ENCODE peak calls at places on chromosomes 11 and 22, in five cellular contexts. One of them, this sample, is unnamed.

GRCh38 chr11:57527056-57527631 is 3.4 kb downstream of the TIMM10 start:
- DNase-seq in NB4: peak
- DNase-seq in heart left ventricle: peak
- DNase-seq in HCT116: peak
- DNase-seq in fibroblast of lung: peak
- DNase-seq in this sample: peak

GRCh38 chr11:46240371-46240770 is 37.1 kb upstream of the CREB3L1 start:
- DNase-seq in NB4: no peak
- DNase-seq in heart left ventricle: no peak
- DNase-seq in HCT116: no peak
- DNase-seq in fibroblast of lung: peak
- DNase-seq in this sample: no peak

GRCh38 chr11:70522261-70522612 is 123.9 kb downstream of the CTTN start:
- DNase-seq in NB4: no peak
- DNase-seq in heart left ventricle: no peak
- DNase-seq in HCT116: no peak
- DNase-seq in fibroblast of lung: no peak
- DNase-seq in this sample: no peak

GRCh38 chr11:48001438-48002021 is 21.2 kb downstream of the PTPRJ start:
- DNase-seq in NB4: no peak
- DNase-seq in heart left ventricle: no peak
- DNase-seq in HCT116: no peak
- DNase-seq in fibroblast of lung: peak
- DNase-seq in this sample: peak

GRCh38 chr22:30610299-30610698 is 3.3 kb downstream of the TCN2 start:
- DNase-seq in NB4: peak
- DNase-seq in heart left ventricle: no peak
- DNase-seq in HCT116: no peak
- DNase-seq in fibroblast of lung: no peak
- DNase-seq in this sample: no peak

GRCh38 chr11:65266210-65266609 is 4.4 kb downstream of the POLA2 start:
- DNase-seq in NB4: no peak
- DNase-seq in heart left ventricle: no peak
- DNase-seq in HCT116: no peak
- DNase-seq in fibroblast of lung: peak
- DNase-seq in this sample: no peak

GRCh38 chr22:46043816-46044717 is 67.1 kb upstream of the WNT7B start:
- DNase-seq in NB4: no peak
- DNase-seq in heart left ventricle: no peak
- DNase-seq in HCT116: no peak
- DNase-seq in fibroblast of lung: no peak
- DNase-seq in this sample: peak

GRCh38 chr11:46295312-46295995 is 18.0 kb downstream of the CREB3L1 start:
- DNase-seq in NB4: peak
- DNase-seq in heart left ventricle: peak
- DNase-seq in HCT116: no peak
- DNase-seq in fibroblast of lung: peak
- DNase-seq in this sample: peak

GRCh38 chr22:43862882-43863202 is 529 bp upstream of the SULT4A1 start:
- DNase-seq in NB4: no peak
- DNase-seq in heart left ventricle: no peak
- DNase-seq in HCT116: no peak
- DNase-seq in fibroblast of lung: no peak
- DNase-seq in this sample: no peak

GRCh38 chr11:55345306-55345705 is 2.3 kb downstream of the OR4A16 start:
- DNase-seq in NB4: no peak
- DNase-seq in heart left ventricle: no peak
- DNase-seq in HCT116: no peak
- DNase-seq in fibroblast of lung: no peak
- DNase-seq in this sample: no peak

GRCh38 chr11:67265633-67266423 is 445 bp upstream of the GRK2 start:
- DNase-seq in NB4: peak
- DNase-seq in heart left ventricle: peak
- DNase-seq in HCT116: no peak
- DNase-seq in fibroblast of lung: peak
- DNase-seq in this sample: peak

GRCh38 chr11:31657091-31657490 is 147.5 kb downstream of the ELP4 start:
- DNase-seq in NB4: no peak
- DNase-seq in heart left ventricle: no peak
- DNase-seq in HCT116: no peak
- DNase-seq in fibroblast of lung: no peak
- DNase-seq in this sample: no peak

GRCh38 chr11:94787798-94788197 is 19.6 kb downstream of the AMOTL1 start:
- DNase-seq in NB4: no peak
- DNase-seq in heart left ventricle: no peak
- DNase-seq in HCT116: no peak
- DNase-seq in fibroblast of lung: no peak
- DNase-seq in this sample: no peak

GRCh38 chr22:17265649-17266248 is 46.5 kb upstream of the ADA2 start:
- DNase-seq in NB4: no peak
- DNase-seq in heart left ventricle: no peak
- DNase-seq in HCT116: no peak
- DNase-seq in fibroblast of lung: no peak
- DNase-seq in this sample: no peak

GRCh38 chr22:17267661-17268330 is 48.6 kb upstream of the ADA2 start:
- DNase-seq in NB4: no peak
- DNase-seq in heart left ventricle: no peak
- DNase-seq in HCT116: no peak
- DNase-seq in fibroblast of lung: no peak
- DNase-seq in this sample: no peak

GRCh38 chr22:17264321-17265052 is 45.3 kb upstream of the ADA2 start:
- DNase-seq in NB4: no peak
- DNase-seq in heart left ventricle: no peak
- DNase-seq in HCT116: no peak
- DNase-seq in fibroblast of lung: peak
- DNase-seq in this sample: peak

GRCh38 chr22:17268501-17269223 is 49.4 kb upstream of the ADA2 start:
- DNase-seq in NB4: no peak
- DNase-seq in heart left ventricle: no peak
- DNase-seq in HCT116: no peak
- DNase-seq in fibroblast of lung: no peak
- DNase-seq in this sample: no peak

DNA sequence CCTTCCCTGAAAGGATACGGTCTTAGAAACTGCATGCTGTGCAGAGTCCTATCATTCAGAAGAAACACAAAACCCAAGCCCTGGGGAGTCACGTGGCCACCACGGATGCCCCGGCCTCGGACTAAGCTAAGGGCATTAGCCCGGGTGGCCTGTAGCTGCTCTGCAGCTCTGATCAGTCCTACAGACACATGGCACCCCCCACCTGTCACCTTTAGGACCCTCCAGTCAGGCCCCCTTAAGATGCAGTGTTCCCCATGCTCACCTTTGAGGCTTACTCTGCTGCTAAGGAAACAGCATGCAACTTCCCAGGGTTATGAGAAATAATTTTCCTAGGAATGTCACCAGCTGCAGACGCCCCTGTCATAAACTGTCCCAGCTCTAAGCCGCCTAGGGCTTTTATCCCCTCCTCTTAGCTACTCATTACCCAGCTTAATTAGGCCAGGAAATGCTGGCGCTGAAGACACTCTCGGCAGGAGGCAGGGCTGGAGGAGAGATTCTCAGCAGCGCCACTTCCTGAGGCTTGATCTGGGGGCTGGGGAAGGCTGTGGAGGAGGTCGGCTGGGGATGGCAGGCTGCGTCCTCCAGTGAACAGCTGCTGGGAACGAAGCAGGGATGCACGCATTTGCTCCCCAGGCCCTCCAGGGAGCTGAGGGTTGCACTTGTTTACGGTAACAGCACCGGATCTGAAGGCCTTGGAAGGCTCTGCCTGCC is 47.2 kb upstream of the ADA2 start:
- DNase-seq in NB4: peak
- DNase-seq in heart left ventricle: peak
- DNase-seq in HCT116: no peak
- DNase-seq in fibroblast of lung: no peak
- DNase-seq in this sample: no peak
- H3K4me3 ChIP-seq in NB4: no peak
- H3K4me3 ChIP-seq in heart left ventricle: no peak
- H3K4me3 ChIP-seq in HCT116: no peak
- H3K4me3 ChIP-seq in fibroblast of lung: no peak
- H3K4me3 ChIP-seq in this sample: no peak

GRCh38 chr11:125974284-125974683 is 28.4 kb downstream of the VSIG10L2 start:
- DNase-seq in NB4: no peak
- DNase-seq in heart left ventricle: no peak
- DNase-seq in HCT116: no peak
- DNase-seq in fibroblast of lung: no peak
- DNase-seq in this sample: no peak

GRCh38 chr11:125968363-125968762 is 22.5 kb downstream of the VSIG10L2 start:
- DNase-seq in NB4: peak
- DNase-seq in heart left ventricle: no peak
- DNase-seq in HCT116: no peak
- DNase-seq in fibroblast of lung: peak
- DNase-seq in this sample: no peak

GRCh38 chr11:125975634-125976033 is 29.8 kb downstream of the VSIG10L2 start:
- DNase-seq in NB4: no peak
- DNase-seq in heart left ventricle: no peak
- DNase-seq in HCT116: no peak
- DNase-seq in fibroblast of lung: no peak
- DNase-seq in this sample: no peak

GRCh38 chr11:125967515-125967914 is 21.7 kb downstream of the VSIG10L2 start:
- DNase-seq in NB4: no peak
- DNase-seq in heart left ventricle: no peak
- DNase-seq in HCT116: no peak
- DNase-seq in fibroblast of lung: no peak
- DNase-seq in this sample: no peak

DNA sequence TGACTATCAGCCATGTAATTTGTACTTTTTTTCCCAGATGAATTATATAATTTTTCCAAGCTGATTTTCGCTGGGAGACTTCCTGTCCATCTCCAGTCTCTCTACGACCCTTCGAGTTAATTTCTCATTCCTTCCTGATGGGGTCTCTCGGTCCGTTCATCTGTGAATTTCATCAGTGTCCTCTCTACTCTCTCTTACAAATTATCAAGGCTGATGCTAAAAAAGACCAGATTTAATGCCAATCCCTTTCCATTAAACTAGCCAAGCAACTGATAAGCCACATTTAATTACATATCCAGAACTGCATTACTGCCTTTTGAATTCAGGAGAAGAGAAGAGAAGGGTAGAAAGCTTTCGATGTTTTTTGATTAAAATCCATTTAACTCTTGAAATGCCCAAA is 25.8 kb downstream of the VSIG10L2 start:
- DNase-seq in NB4: no peak
- DNase-seq in heart left ventricle: no peak
- DNase-seq in HCT116: no peak
- DNase-seq in fibroblast of lung: no peak
- DNase-seq in this sample: no peak
- TF ChIP-seq CTCF in NB4: no peak
- TF ChIP-seq CTCF in heart left ventricle: peak
- TF ChIP-seq CTCF in HCT116: no peak
- TF ChIP-seq CTCF in fibroblast of lung: no peak
- TF ChIP-seq CTCF in this sample: no peak

GRCh38 chr11:75152090-75152489 is 1.2 kb downstream of the SLCO2B1 start:
- DNase-seq in NB4: no peak
- DNase-seq in heart left ventricle: no peak
- DNase-seq in HCT116: no peak
- DNase-seq in fibroblast of lung: no peak
- DNase-seq in this sample: no peak
- H3K4me3 ChIP-seq in NB4: no peak
- H3K4me3 ChIP-seq in heart left ventricle: peak
- H3K4me3 ChIP-seq in HCT116: no peak
- H3K4me3 ChIP-seq in fibroblast of lung: no peak
- H3K4me3 ChIP-seq in this sample: no peak

GRCh38 chr11:88544656-88545280 is 207.2 kb upstream of the CTSC start:
- DNase-seq in NB4: no peak
- DNase-seq in heart left ventricle: no peak
- DNase-seq in HCT116: no peak
- DNase-seq in fibroblast of lung: no peak
- DNase-seq in this sample: no peak
- TF ChIP-seq CTCF in NB4: no peak
- TF ChIP-seq CTCF in heart left ventricle: no peak
- TF ChIP-seq CTCF in HCT116: no peak
- TF ChIP-seq CTCF in fibroblast of lung: no peak
- TF ChIP-seq CTCF in this sample: no peak

GRCh38 chr11:111086058-111086457 is 159.5 kb upstream of the POU2AF2 start:
- DNase-seq in NB4: no peak
- DNase-seq in heart left ventricle: no peak
- DNase-seq in HCT116: no peak
- DNase-seq in fibroblast of lung: no peak
- DNase-seq in this sample: no peak

GRCh38 chr11:111077938-111078337 is 167.6 kb upstream of the POU2AF2 start:
- DNase-seq in NB4: no peak
- DNase-seq in heart left ventricle: no peak
- DNase-seq in HCT116: no peak
- DNase-seq in fibroblast of lung: no peak
- DNase-seq in this sample: no peak

GRCh38 chr11:111081021-111081511 is 164.5 kb upstream of the POU2AF2 start:
- DNase-seq in NB4: no peak
- DNase-seq in heart left ventricle: no peak
- DNase-seq in HCT116: no peak
- DNase-seq in fibroblast of lung: no peak
- DNase-seq in this sample: peak
- H3K4me3 ChIP-seq in NB4: no peak
- H3K4me3 ChIP-seq in heart left ventricle: no peak
- H3K4me3 ChIP-seq in HCT116: no peak
- H3K4me3 ChIP-seq in fibroblast of lung: no peak
- H3K4me3 ChIP-seq in this sample: no peak

GRCh38 chr11:104531075-104531474 is 367.1 kb upstream of the PDGFD start:
- DNase-seq in NB4: peak
- DNase-seq in heart left ventricle: no peak
- DNase-seq in HCT116: no peak
- DNase-seq in fibroblast of lung: peak
- DNase-seq in this sample: no peak
- TF ChIP-seq CTCF in NB4: peak
- TF ChIP-seq CTCF in heart left ventricle: no peak
- TF ChIP-seq CTCF in HCT116: no peak
- TF ChIP-seq CTCF in fibroblast of lung: peak
- TF ChIP-seq CTCF in this sample: peak

GRCh38 chr22:25072406-25072805 is 119.9 kb downstream of the KIAA1671 start:
- DNase-seq in NB4: no peak
- DNase-seq in heart left ventricle: no peak
- DNase-seq in HCT116: no peak
- DNase-seq in fibroblast of lung: no peak
- DNase-seq in this sample: no peak
- H3K4me3 ChIP-seq in NB4: no peak
- H3K4me3 ChIP-seq in heart left ventricle: no peak
- H3K4me3 ChIP-seq in HCT116: no peak
- H3K4me3 ChIP-seq in fibroblast of lung: no peak
- H3K4me3 ChIP-seq in this sample: no peak

GRCh38 chr11:128878455-128878854 is 11.4 kb upstream of the KCNJ1 start:
- DNase-seq in NB4: no peak
- DNase-seq in heart left ventricle: no peak
- DNase-seq in HCT116: no peak
- DNase-seq in fibroblast of lung: no peak
- DNase-seq in this sample: no peak
- TF ChIP-seq CTCF in NB4: no peak
- TF ChIP-seq CTCF in heart left ventricle: no peak
- TF ChIP-seq CTCF in HCT116: no peak
- TF ChIP-seq CTCF in fibroblast of lung: no peak
- TF ChIP-seq CTCF in this sample: no peak

This sample was measured in cardiac fibroblast.